ENCODE peak calls at places on chromosomes 13 and 19, in four cellular contexts. One of them, this sample, is unnamed.
A peak's percentile ranks its signal among the peaks of the same experiment; 100 is the strongest.

GRCh38 chr19:49588370-49589122 is 2.4 kb upstream of the PRR12 start:
- DNase-seq in testis: no peak
- DNase-seq in ascending aorta: no peak
- DNase-seq in BE2C: no peak
- DNase-seq in this sample: no peak

GRCh38 chr13:67643656-67644055 is 413.5 kb upstream of the PCDH9 start:
- DNase-seq in ascending aorta: no peak
- DNase-seq in testis: no peak
- DNase-seq in BE2C: no peak
- DNase-seq in this sample: no peak

GRCh38 chr19:7500811-7501450 is 12.1 kb upstream of the PEX11G start:
- DNase-seq in BE2C: peak; percentile 83
- DNase-seq in testis: peak; percentile 89
- DNase-seq in ascending aorta: no peak
- DNase-seq in this sample: no peak

GRCh38 chr13:109818891-109819290 is 32.5 kb upstream of the IRS2 start:
- DNase-seq in ascending aorta: no peak
- DNase-seq in testis: no peak
- DNase-seq in BE2C: no peak
- DNase-seq in this sample: no peak

GRCh38 chr19:30631035-30631375 is 258.8 kb downstream of the ZNF536 start:
- DNase-seq in testis: no peak
- DNase-seq in ascending aorta: no peak
- DNase-seq in BE2C: peak; percentile 27
- DNase-seq in this sample: no peak

GRCh38 chr19:30856376-30856775 is 484.2 kb downstream of the ZNF536 start:
- DNase-seq in BE2C: no peak
- DNase-seq in testis: no peak
- DNase-seq in ascending aorta: no peak
- DNase-seq in this sample: no peak

GRCh38 chr19:6718111-6718740 is 2.2 kb downstream of the C3 start:
- DNase-seq in ascending aorta: no peak
- DNase-seq in testis: no peak
- DNase-seq in BE2C: no peak
- DNase-seq in this sample: no peak

GRCh38 chr19:32976223-32976805 is 4.3 kb downstream of the FAAP24 start:
- DNase-seq in testis: peak; percentile 86
- DNase-seq in ascending aorta: no peak
- DNase-seq in BE2C: peak; percentile 79
- DNase-seq in this sample: peak; percentile 41

GRCh38 chr19:36136975-36137686 is 2.7 kb upstream of the CAPNS1 start:
- DNase-seq in BE2C: no peak
- DNase-seq in ascending aorta: peak; percentile 33
- DNase-seq in testis: no peak
- DNase-seq in this sample: no peak

GRCh38 chr19:4456566-4456842 is 1.1 kb downstream of the UBXN6 start:
- DNase-seq in ascending aorta: no peak
- DNase-seq in testis: peak; percentile 63
- DNase-seq in BE2C: peak; percentile 47
- DNase-seq in this sample: no peak

GRCh38 chr19:48271531-48272151 is 1.8 kb downstream of the ZNF114 start:
- DNase-seq in ascending aorta: no peak
- DNase-seq in BE2C: peak; percentile 70
- DNase-seq in testis: peak; percentile 39
- DNase-seq in this sample: no peak

GRCh38 chr13:96551540-96551939 is 442.7 kb downstream of the OXGR1 start:
- DNase-seq in ascending aorta: no peak
- DNase-seq in testis: no peak
- DNase-seq in BE2C: no peak
- DNase-seq in this sample: no peak

GRCh38 chr19:43687660-43687997 is 17.7 kb upstream of the PLAUR start:
- DNase-seq in BE2C: no peak
- DNase-seq in ascending aorta: no peak
- DNase-seq in testis: no peak
- DNase-seq in this sample: no peak

GRCh38 chr19:52786078-52786463 is 520 bp downstream of the ZNF600 start:
- DNase-seq in testis: no peak
- DNase-seq in BE2C: no peak
- DNase-seq in ascending aorta: no peak
- DNase-seq in this sample: peak; percentile 4

GRCh38 chr19:48650974-48651681 is 5.1 kb upstream of the CA11 start:
- DNase-seq in testis: no peak
- DNase-seq in ascending aorta: no peak
- DNase-seq in BE2C: no peak
- DNase-seq in this sample: no peak

GRCh38 chr19:10603084-10603872 is 16.2 kb upstream of the AP1M2 start:
- DNase-seq in ascending aorta: peak; percentile 15
- DNase-seq in testis: no peak
- DNase-seq in BE2C: no peak
- DNase-seq in this sample: peak; percentile 93

GRCh38 chr19:17860993-17861360 is 1.3 kb downstream of the RPL18A start:
- DNase-seq in ascending aorta: no peak
- DNase-seq in testis: no peak
- DNase-seq in BE2C: no peak
- DNase-seq in this sample: no peak

GRCh38 chr13:106851251-106851650 is 283.3 kb upstream of the ARGLU1 start:
- DNase-seq in testis: no peak
- DNase-seq in ascending aorta: no peak
- DNase-seq in BE2C: no peak
- DNase-seq in this sample: no peak

GRCh38 chr19:1259873-1260748 is 9.0 kb upstream of the CIRBP start:
- DNase-seq in testis: no peak
- DNase-seq in BE2C: no peak
- DNase-seq in ascending aorta: no peak
- DNase-seq in this sample: peak; percentile 78

GRCh38 chr13:107370036-107370785 is 802.3 kb upstream of the ARGLU1 start:
- DNase-seq in testis: no peak
- DNase-seq in ascending aorta: no peak
- DNase-seq in BE2C: no peak
- DNase-seq in this sample: no peak

GRCh38 chr13:59492030-59492636 is 671.6 kb downstream of the DIAPH3 start:
- DNase-seq in ascending aorta: no peak
- DNase-seq in BE2C: no peak
- DNase-seq in testis: no peak
- DNase-seq in this sample: no peak

GRCh38 chr13:40563350-40564125 is 102.9 kb downstream of the FOXO1 start:
- DNase-seq in testis: no peak
- DNase-seq in ascending aorta: no peak
- DNase-seq in BE2C: no peak
- DNase-seq in this sample: no peak

DNA sequence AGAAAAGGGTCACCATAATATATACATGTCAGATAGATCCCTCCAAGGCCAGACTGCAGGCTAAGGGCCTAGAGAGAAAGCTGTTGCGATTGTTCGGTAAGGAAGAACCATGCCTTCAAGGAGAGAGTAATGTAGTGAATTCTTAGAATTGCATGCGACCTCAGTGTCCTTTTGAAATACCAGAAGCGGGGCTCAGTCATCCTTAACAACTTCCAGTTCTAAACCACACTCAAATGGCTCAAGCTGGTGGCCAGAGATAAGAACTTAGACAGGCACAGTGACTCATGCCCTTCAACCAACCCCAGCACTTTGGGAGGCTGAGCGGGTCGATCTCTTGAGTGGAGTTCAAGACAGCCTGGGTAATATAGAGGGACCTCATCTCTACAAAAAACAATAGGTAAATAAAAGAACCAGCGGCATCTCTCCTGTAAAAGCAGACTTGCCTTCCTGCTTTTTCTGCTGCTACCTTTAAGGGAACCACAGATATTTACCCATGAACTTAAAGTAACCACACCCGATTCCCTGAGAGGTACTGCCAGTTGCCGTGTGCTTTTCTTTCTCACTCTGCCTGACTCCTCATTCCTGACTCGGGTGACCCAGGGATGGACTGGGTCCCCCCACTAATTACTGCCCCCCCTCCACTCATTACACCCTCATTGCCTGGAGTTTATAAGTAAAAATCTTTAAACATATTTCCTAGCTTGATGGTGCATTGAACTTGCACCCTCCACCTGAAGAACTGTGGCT is 15.4 kb upstream of the SIGLEC6 start:
- DNase-seq in BE2C: no peak
- DNase-seq in testis: no peak
- DNase-seq in ascending aorta: no peak
- DNase-seq in this sample: no peak
- H3K27me3 ChIP-seq in BE2C: peaks cover 6% of the 10 kb centered on the region
- H3K27me3 ChIP-seq in testis: no peaks in the 10 kb centered on the region
- H3K27me3 ChIP-seq in ascending aorta: no peaks in the 10 kb centered on the region
- H3K27me3 ChIP-seq in this sample: no peaks in the 10 kb centered on the region

GRCh38 chr13:111914241-111915103 is 152.5 kb upstream of the SOX1 start:
- DNase-seq in BE2C: no peak
- DNase-seq in ascending aorta: no peak
- DNase-seq in testis: no peak
- DNase-seq in this sample: no peak
- H3K9me3 ChIP-seq in BE2C: no peaks in the 10 kb centered on the region
- H3K9me3 ChIP-seq in ascending aorta: no peaks in the 10 kb centered on the region
- H3K9me3 ChIP-seq in testis: no peaks in the 10 kb centered on the region
- H3K9me3 ChIP-seq in this sample: no peaks in the 10 kb centered on the region

DNA sequence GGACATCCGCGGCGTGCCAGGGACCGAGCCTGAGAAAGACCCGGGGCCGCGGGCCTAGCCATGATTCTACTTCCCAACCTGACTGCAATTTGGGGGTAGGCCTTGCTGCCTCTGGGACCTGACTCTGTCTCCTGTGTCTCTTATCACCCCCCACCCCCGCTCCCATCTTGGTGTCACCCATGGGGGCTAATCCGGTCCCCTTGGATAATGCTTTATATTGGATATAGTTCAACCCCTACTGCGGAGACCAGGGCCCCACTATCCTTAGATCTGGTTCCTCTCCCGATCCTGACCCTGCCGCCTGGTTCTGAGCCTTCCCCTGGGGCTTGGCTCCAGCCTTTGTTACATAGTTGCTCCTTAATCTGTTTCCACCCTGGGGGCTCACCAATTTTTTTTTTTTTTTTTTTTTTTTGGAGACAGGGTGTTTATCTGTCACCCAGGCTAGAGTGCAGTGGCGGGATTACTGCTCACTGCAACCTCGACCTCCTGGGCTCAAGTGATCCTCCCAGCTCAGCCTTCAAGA is 1.3 kb downstream of the BLOC1S3 start:
- DNase-seq in BE2C: no peak
- DNase-seq in testis: peak; percentile 45
- DNase-seq in ascending aorta: no peak
- DNase-seq in this sample: no peak
- H3K4me3 ChIP-seq in BE2C: peak overlapping the region; percentile 98
- H3K4me3 ChIP-seq in testis: peak overlapping the region; percentile 67
- H3K4me3 ChIP-seq in ascending aorta: peak overlapping the region; percentile 58
- H3K4me3 ChIP-seq in this sample: peak overlapping the region; percentile 26

GRCh38 chr19:3098515-3099346 is 4.6 kb downstream of the GNA11 start:
- DNase-seq in testis: peak; percentile 59
- DNase-seq in ascending aorta: no peak
- DNase-seq in BE2C: no peak
- DNase-seq in this sample: peak; percentile 22
- H3K27me3 ChIP-seq in testis: no peaks in the 10 kb centered on the region
- H3K27me3 ChIP-seq in ascending aorta: no peaks in the 10 kb centered on the region
- H3K27me3 ChIP-seq in BE2C: no peaks in the 10 kb centered on the region
- H3K27me3 ChIP-seq in this sample: peaks cover 11% of the 10 kb centered on the region

GRCh38 chr19:54573330-54573872 is at the start of gene LILRA2:
- DNase-seq in ascending aorta: no peak
- DNase-seq in BE2C: no peak
- DNase-seq in testis: no peak
- DNase-seq in this sample: no peak
- H3K9me3 ChIP-seq in ascending aorta: no peaks in the 10 kb centered on the region
- H3K9me3 ChIP-seq in BE2C: peaks cover 2% of the 10 kb centered on the region
- H3K9me3 ChIP-seq in testis: no peaks in the 10 kb centered on the region
- H3K9me3 ChIP-seq in this sample: no peaks in the 10 kb centered on the region

GRCh38 chr13:46179576-46180368 is 2.2 kb downstream of the LCP1 start:
- DNase-seq in BE2C: no peak
- DNase-seq in testis: peak; percentile 33
- DNase-seq in ascending aorta: no peak
- DNase-seq in this sample: peak; percentile 82
- H3K4me3 ChIP-seq in BE2C: no peak overlapping the region
- H3K4me3 ChIP-seq in testis: no peak overlapping the region
- H3K4me3 ChIP-seq in ascending aorta: no peak overlapping the region
- H3K4me3 ChIP-seq in this sample: peak overlapping the region; percentile 81

GRCh38 chr13:112160558-112160957 is 93.6 kb downstream of the SOX1 start:
- DNase-seq in testis: no peak
- DNase-seq in BE2C: no peak
- DNase-seq in ascending aorta: no peak
- DNase-seq in this sample: no peak

GRCh38 chr13:112159575-112160547 is 92.9 kb downstream of the SOX1 start:
- DNase-seq in BE2C: no peak
- DNase-seq in testis: no peak
- DNase-seq in ascending aorta: no peak
- DNase-seq in this sample: no peak

GRCh38 chr13:112161441-112162301 is 94.7 kb downstream of the SOX1 start:
- DNase-seq in testis: no peak
- DNase-seq in ascending aorta: no peak
- DNase-seq in BE2C: no peak
- DNase-seq in this sample: no peak

GRCh38 chr13:112154301-112155060 is 87.5 kb downstream of the SOX1 start:
- DNase-seq in BE2C: no peak
- DNase-seq in testis: no peak
- DNase-seq in ascending aorta: no peak
- DNase-seq in this sample: no peak

GRCh38 chr13:112158961-112159360 is 92.0 kb downstream of the SOX1 start:
- DNase-seq in BE2C: no peak
- DNase-seq in testis: no peak
- DNase-seq in ascending aorta: no peak
- DNase-seq in this sample: no peak
- H3K27me3 ChIP-seq in BE2C: peaks cover 49% of the 10 kb centered on the region
- H3K27me3 ChIP-seq in testis: no peaks in the 10 kb centered on the region
- H3K27me3 ChIP-seq in ascending aorta: no peaks in the 10 kb centered on the region
- H3K27me3 ChIP-seq in this sample: no peaks in the 10 kb centered on the region

GRCh38 chr19:40054632-40055031 is 1.4 kb downstream of the ZNF780B start:
- DNase-seq in BE2C: no peak
- DNase-seq in ascending aorta: no peak
- DNase-seq in testis: no peak
- DNase-seq in this sample: no peak
- H3K9me3 ChIP-seq in BE2C: no peaks in the 10 kb centered on the region
- H3K9me3 ChIP-seq in ascending aorta: peaks cover 41% of the 10 kb centered on the region
- H3K9me3 ChIP-seq in testis: no peaks in the 10 kb centered on the region
- H3K9me3 ChIP-seq in this sample: no peaks in the 10 kb centered on the region

This sample was measured in CD8-positive, alpha-beta memory T cell.